ENCODE peak calls at places on chromosomes 1 and 21, in seven cellular contexts. V is right lobe of liver; P is NCI-H1930; K is tibial artery; S is stimulated activated effector memory CD8-positive, alpha-beta T cell treated with anti-CD3 and anti-CD28 coated beads, Interleukin-12 subunit alpha, Interleukin-12 subunit beta, amount 100 ng/mL, for 72 hours; X is LHCN-M2; G is caudate nucleus. Z is an unnamed sample.

GRCh38 chr1:61241411-61241838 is 159.1 kb downstream of the NFIA start:
- DNase-seq in X (no peak), S (no peak), G (no peak), P (no peak), V (no peak), K (peak), Z (no peak)

GRCh38 chr1:224524679-224525078 is 90.1 kb upstream of the WDR26 start:
- DNase-seq in S (no peak), V (no peak), K (no peak), X (peak), P (no peak), G (no peak), Z (no peak)

GRCh38 chr1:27292111-27292510 is 29.9 kb upstream of the TMEM222 start:
- DNase-seq in G (no peak), P (no peak), S (no peak), K (no peak), V (no peak), X (peak), Z (no peak)

GRCh38 chr21:31580866-31581276 is 78.6 kb upstream of the SOD1 start:
- DNase-seq in S (peak), V (peak), P (peak), G (peak), K (peak), X (peak), Z (peak)

GRCh38 chr1:52341861-52342260 is 24.1 kb downstream of the CC2D1B start:
- DNase-seq in S (no peak), X (no peak), V (no peak), K (no peak), G (no peak), P (no peak), Z (no peak)

GRCh38 chr1:197063212-197063611 is 3.8 kb downstream of the F13B start:
- DNase-seq in X (no peak), S (no peak), P (no peak), K (no peak), V (no peak), G (no peak), Z (no peak)

GRCh38 chr1:112762541-112763141 is 47.5 kb upstream of the PPM1J start:
- DNase-seq in S (no peak), P (no peak), X (peak), V (no peak), G (no peak), K (no peak), Z (peak)

GRCh38 chr1:94713472-94714141 is 106.5 kb upstream of the SLC44A3 start:
- DNase-seq in P (no peak), K (peak), G (peak), S (no peak), X (peak), V (peak), Z (no peak)

GRCh38 chr1:168621356-168621755 is 45.0 kb downstream of the XCL1 start:
- DNase-seq in V (no peak), S (no peak), G (no peak), K (no peak), P (no peak), X (no peak), Z (no peak)

GRCh38 chr21:38968887-38969543 is 163.3 kb downstream of the ETS2 start:
- DNase-seq in G (no peak), S (no peak), X (no peak), V (no peak), P (no peak), K (no peak), Z (peak)

GRCh38 chr1:159936284-159936904 is 9.0 kb downstream of the IGSF9 start:
- DNase-seq in X (peak), S (peak), P (peak), G (peak), K (peak), V (peak), Z (peak)

GRCh38 chr1:89998306-89998705 is 3.4 kb downstream of the ZNF326 start:
- DNase-seq in P (no peak), S (no peak), K (no peak), X (no peak), G (no peak), V (no peak), Z (no peak)

GRCh38 chr1:24709748-24710416 is 35.4 kb upstream of the CLIC4 start:
- DNase-seq in P (no peak), G (no peak), X (no peak), K (no peak), V (no peak), S (no peak), Z (no peak)

GRCh38 chr1:25971044-25971881 is 26.6 kb downstream of the PAFAH2 start:
- DNase-seq in G (no peak), K (no peak), S (no peak), P (no peak), V (no peak), X (peak), Z (no peak)

GRCh38 chr1:81800741-81801031 is at the start of gene ADGRL2:
- DNase-seq in G (peak), S (no peak), V (peak), P (no peak), K (no peak), X (no peak), Z (no peak)

GRCh38 chr1:60017831-60018230 is 55.7 kb downstream of the C1orf87 start:
- DNase-seq in K (no peak), S (no peak), X (no peak), P (no peak), V (no peak), G (no peak), Z (no peak)

GRCh38 chr1:180158149-180159147 is 3.8 kb downstream of the QSOX1 start:
- DNase-seq in K (no peak), S (no peak), X (no peak), P (no peak), V (no peak), G (no peak), Z (no peak)

GRCh38 chr1:39566441-39567137 is 10.0 kb downstream of the PABPC4 start:
- DNase-seq in V (peak), X (no peak), K (no peak), S (no peak), G (no peak), P (no peak), Z (no peak)

GRCh38 chr1:109361649-109362048 is 36.1 kb downstream of the SORT1 start:
- DNase-seq in K (no peak), P (no peak), V (no peak), S (no peak), X (peak), G (no peak), Z (no peak)

GRCh38 chr1:241331328-241331693 is 25.7 kb downstream of the RGS7 start:
- DNase-seq in P (no peak), X (no peak), V (no peak), G (no peak), K (no peak), S (no peak), Z (no peak)

GRCh38 chr1:50720457-50721053 is 239.5 kb downstream of the FAF1 start:
- DNase-seq in S (no peak), P (no peak), G (no peak), K (no peak), V (no peak), X (no peak), Z (no peak)

GRCh38 chr1:89607156-89607555 is 25.8 kb upstream of the LRRC8C start:
- DNase-seq in K (no peak), S (no peak), V (no peak), P (no peak), G (no peak), X (no peak), Z (no peak)

Z was measured in NCI-H2107.